ENCODE peak calls at places on chromosomes 7 and 10, in six cellular contexts. R is T-cell; I is CD4-positive, alpha-beta T cell; Y is activated CD4-positive, alpha-beta T cell treated with anti-CD3 and anti-CD28 coated beads for 36 hours; W is naive thymus-derived CD8-positive, alpha-beta T cell; B is T-helper 17 cell. V is an unnamed sample.

GRCh38 chr10:113541554-113541902 is 11.3 kb upstream of the HABP2 start:
- ATAC-seq in R (no peak), I (no peak), Y (no peak), W (no peak), B (no peak), V (no peak)

GRCh38 chr7:153920897-153921296 is 131.3 kb upstream of the DPP6 start:
- ATAC-seq in R (no peak), I (no peak), Y (no peak), W (no peak), B (no peak), V (no peak)

GRCh38 chr10:36578306-36578705 is 547.1 kb upstream of the ANKRD30A start:
- ATAC-seq in R (no peak), I (no peak), Y (no peak), W (no peak), B (no peak), V (no peak)

GRCh38 chr7:22356010-22356854 is 722 bp downstream of the RAPGEF5 start:
- ATAC-seq in R (no peak), I (no peak), Y (no peak), W (no peak), B (no peak), V (peak; percentile 2)

GRCh38 chr10:44817961-44818649 is 93.0 kb upstream of the TMEM72 start:
- ATAC-seq in R (no peak), I (no peak), Y (no peak), W (no peak), B (no peak), V (no peak)

GRCh38 chr7:117771756-117772155 is 101.5 kb downstream of the CTTNBP2 start:
- ATAC-seq in R (no peak), I (no peak), Y (no peak), W (no peak), B (no peak), V (no peak)

GRCh38 chr7:5437987-5438386 is 14.4 kb upstream of the TNRC18 start:
- ATAC-seq in R (no peak), I (no peak), Y (no peak), W (no peak), B (no peak), V (no peak)

GRCh38 chr7:121904120-121904519 is 31.2 kb downstream of the PTPRZ1 start:
- ATAC-seq in R (no peak), I (no peak), Y (no peak), W (no peak), B (no peak), V (no peak)

GRCh38 chr10:89589091-89589725 is 53.8 kb upstream of the SLC16A12 start:
- ATAC-seq in R (no peak), I (no peak), Y (no peak), W (no peak), B (no peak), V (no peak)

GRCh38 chr7:31418928-31419327 is 78.4 kb upstream of the NEUROD6 start:
- ATAC-seq in R (no peak), I (no peak), Y (no peak), W (no peak), B (no peak), V (no peak)

GRCh38 chr10:101121661-101122045 is 9.4 kb upstream of the TLX1 start:
- ATAC-seq in R (peak; percentile 28), I (peak; percentile 11), Y (no peak), W (peak; percentile 20), B (peak; percentile 13), V (no peak)

GRCh38 chr7:82109288-82109687 is 334.3 kb downstream of the CACNA2D1 start:
- ATAC-seq in R (no peak), I (no peak), Y (no peak), W (no peak), B (no peak), V (no peak)

GRCh38 chr10:5932345-5932744 is 42.3 kb downstream of the FBH1 start:
- ATAC-seq in R (no peak), I (no peak), Y (no peak), W (no peak), B (no peak), V (peak; percentile 85)

GRCh38 chr7:157022681-157023588 is 12.5 kb upstream of the MNX1 start:
- ATAC-seq in R (no peak), I (no peak), Y (no peak), W (no peak), B (no peak), V (no peak)